ENCODE peak calls at places on chromosome 2, in four cellular contexts. Z is psoas muscle, U is dorsolateral prefrontal cortex, V is HFFc6. J is an unnamed sample.

GRCh38 chr2:148052687-148053086 is 31.8 kb downstream of the MBD5 start:
- DNase-seq in U (no peak), Z (no peak), V (no peak), J (no peak)

GRCh38 chr2:9775351-9775750 is 67.9 kb upstream of the TAF1B start:
- DNase-seq in V (no peak), U (no peak), Z (no peak), J (no peak)

GRCh38 chr2:157244691-157245090 is 12.8 kb upstream of the GALNT5 start:
- DNase-seq in V (no peak), U (no peak), Z (no peak), J (no peak)

GRCh38 chr2:28558421-28558820 is 62.6 kb downstream of the PLB1 start:
- DNase-seq in U (no peak), Z (no peak), V (no peak), J (no peak)

GRCh38 chr2:226609361-226609760 is 190.3 kb downstream of the IRS1 start:
- DNase-seq in U (no peak), Z (no peak), V (peak), J (no peak)

GRCh38 chr2:37809525-37809924 is 115.6 kb upstream of the RMDN2 start:
- DNase-seq in U (no peak), V (peak), Z (no peak), J (no peak)

GRCh38 chr2:210534879-210535278 is 21.5 kb upstream of the CPS1 start:
- DNase-seq in Z (no peak), V (no peak), U (no peak), J (no peak)

GRCh38 chr2:179636100-179636980 is 225.1 kb downstream of the ZNF385B start:
- DNase-seq in Z (no peak), U (no peak), V (no peak), J (no peak)

GRCh38 chr2:236363878-236364277 is 99.7 kb upstream of the ASB18 start:
- DNase-seq in V (no peak), Z (no peak), U (no peak), J (no peak)

GRCh38 chr2:228681426-228681825 is 499.9 kb upstream of the SPHKAP start:
- DNase-seq in U (no peak), V (peak), Z (no peak), J (no peak)

GRCh38 chr2:197327776-197328169 is 17.2 kb upstream of the ANKRD44 start:
- DNase-seq in V (no peak), Z (no peak), U (no peak), J (no peak)

GRCh38 chr2:12456293-12457151 is 260.2 kb upstream of the TRIB2 start:
- DNase-seq in U (no peak), V (peak), Z (peak), J (no peak)

GRCh38 chr2:72824224-72824842 is 1.5 kb downstream of the EXOC6B start:
- DNase-seq in V (peak), U (no peak), Z (no peak), J (no peak)

GRCh38 chr2:146931109-146931508 is 913.7 kb upstream of the ACVR2A start:
- DNase-seq in V (no peak), U (no peak), Z (no peak), J (no peak)

GRCh38 chr2:44110444-44110843 is 58.2 kb upstream of the PPM1B start:
- DNase-seq in V (no peak), Z (no peak), U (no peak), J (no peak)

GRCh38 chr2:158495175-158495574 is 38.4 kb downstream of the PKP4 start:
- DNase-seq in U (no peak), V (peak), Z (no peak), J (no peak)

GRCh38 chr2:105812180-105813044 is 67.7 kb downstream of the NCK2 start:
- DNase-seq in U (no peak), V (no peak), Z (no peak), J (no peak)

GRCh38 chr2:146131048-146131447 is 1611.1 kb upstream of the ZEB2 start:
- DNase-seq in V (no peak), U (no peak), Z (no peak), J (no peak)

GRCh38 chr2:134900151-134900550 is 18.5 kb upstream of the CCNT2 start:
- DNase-seq in V (peak), Z (no peak), U (no peak), J (no peak)

GRCh38 chr2:39142012-39142346 is 21.1 kb upstream of the SOS1 start:
- DNase-seq in Z (no peak), V (no peak), U (no peak), J (no peak)

GRCh38 chr2:216596234-216596985 is 36.8 kb upstream of the IGFBP2 start:
- DNase-seq in U (no peak), Z (no peak), V (peak), J (no peak)

GRCh38 chr2:138827426-138828054 is 47.4 kb upstream of the NXPH2 start:
- DNase-seq in U (no peak), V (peak), Z (no peak), J (no peak)

GRCh38 chr2:65386340-65386739 is 46.1 kb downstream of the SPRED2 start:
- DNase-seq in U (no peak), Z (no peak), V (no peak), J (no peak)

GRCh38 chr2:143030127-143030526 is 99.1 kb upstream of the ARHGAP15 start:
- DNase-seq in V (no peak), Z (no peak), U (no peak), J (no peak)

GRCh38 chr2:231392431-231393148 is 2.9 kb upstream of the B3GNT7 start:
- DNase-seq in U (no peak), V (no peak), Z (no peak), J (no peak)

GRCh38 chr2:105937498-105937897 is 192.8 kb downstream of the NCK2 start:
- DNase-seq in Z (no peak), U (no peak), V (no peak), J (no peak)

GRCh38 chr2:8477511-8478132 is 204.2 kb upstream of the ID2 start:
- DNase-seq in Z (no peak), V (no peak), U (no peak), J (no peak)

GRCh38 chr2:47404356-47404755 is 1.4 kb downstream of the MSH2 start:
- DNase-seq in U (no peak), Z (no peak), V (no peak), J (peak)

GRCh38 chr2:157620956-157621355 is 7.7 kb downstream of the ACVR1C start:
- DNase-seq in Z (no peak), U (no peak), V (peak), J (no peak)

GRCh38 chr2:132692816-132693215 is 22.8 kb upstream of the LYPD1 start:
- DNase-seq in Z (no peak), U (no peak), V (no peak), J (no peak)

GRCh38 chr2:168758970-168759820 is 43.2 kb upstream of the NOSTRIN start:
- DNase-seq in Z (no peak), V (peak), U (no peak), J (no peak)

GRCh38 chr2:199594443-199594842 is 136.7 kb upstream of the SATB2 start:
- DNase-seq in Z (no peak), V (no peak), U (no peak), J (no peak)

GRCh38 chr2:199602271-199602895 is 144.6 kb upstream of the SATB2 start:
- DNase-seq in V (no peak), Z (no peak), U (no peak), J (no peak)

GRCh38 chr2:199596549-199596948 is 138.8 kb upstream of the SATB2 start:
- DNase-seq in U (no peak), V (peak), Z (no peak), J (no peak)
- TF ChIP-seq CTCF in U (peak), V (peak), Z (peak), J (no peak)

DNA sequence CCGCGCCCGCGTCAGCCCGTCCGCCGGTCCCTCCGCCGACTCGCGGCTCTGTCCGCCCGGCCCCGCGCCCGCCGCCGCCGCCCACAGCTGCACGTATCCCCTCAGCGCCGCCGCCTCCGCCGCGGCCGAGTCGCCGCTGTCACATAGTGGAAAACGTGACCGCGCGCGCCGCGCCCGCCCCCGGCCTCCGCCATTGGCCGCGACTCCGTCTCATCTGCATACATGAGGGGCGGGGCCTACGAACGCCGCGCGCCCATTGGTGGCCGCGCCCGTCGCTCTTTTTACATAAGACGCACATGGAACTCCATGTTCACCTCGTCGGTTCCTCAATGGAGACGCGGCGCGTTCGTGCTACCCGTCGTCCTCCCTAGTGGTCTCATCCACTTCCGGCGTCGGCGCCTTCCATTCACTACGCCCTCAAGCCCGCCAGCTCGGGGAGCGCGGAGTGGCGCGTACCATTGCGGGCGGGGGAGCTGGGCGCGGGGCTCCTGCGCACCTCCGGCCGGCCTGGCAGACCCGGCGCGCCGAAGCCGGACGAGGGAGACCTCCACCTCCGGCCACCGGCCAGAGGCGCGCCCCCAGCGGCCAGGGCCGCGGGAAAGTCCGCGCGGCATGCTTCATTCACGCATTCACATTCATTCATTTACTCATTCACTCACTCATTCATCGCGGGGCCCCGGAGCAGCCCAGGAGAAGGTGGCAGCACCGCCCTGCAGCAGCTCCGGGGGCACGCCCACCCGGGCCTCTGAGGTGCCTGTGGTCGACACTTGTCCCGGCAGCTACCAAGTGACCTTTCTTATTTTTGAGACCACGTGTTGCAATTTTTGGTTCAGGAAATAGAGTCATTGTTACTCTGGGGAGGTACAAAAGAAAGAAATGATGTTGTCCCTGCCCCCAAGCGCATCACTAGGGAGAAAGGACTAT is 502 bp upstream of the PER2 start:
- DNase-seq in Z (peak), U (peak), V (peak), J (peak)
- TF ChIP-seq CTCF in Z (peak), U (peak), V (peak), J (no peak)

GRCh38 chr2:151264157-151264835 is 2.6 kb upstream of the RBM43 start:
- DNase-seq in U (no peak), Z (no peak), V (no peak), J (no peak)

GRCh38 chr2:151261977-151262291 is 271 bp upstream of the RBM43 start:
- DNase-seq in V (no peak), Z (no peak), U (no peak), J (no peak)

GRCh38 chr2:151260492-151261239 is 997 bp downstream of the RBM43 start:
- DNase-seq in V (peak), U (no peak), Z (no peak), J (no peak)

GRCh38 chr2:151262629-151263028 is 966 bp upstream of the RBM43 start:
- DNase-seq in U (no peak), V (no peak), Z (no peak), J (no peak)

DNA sequence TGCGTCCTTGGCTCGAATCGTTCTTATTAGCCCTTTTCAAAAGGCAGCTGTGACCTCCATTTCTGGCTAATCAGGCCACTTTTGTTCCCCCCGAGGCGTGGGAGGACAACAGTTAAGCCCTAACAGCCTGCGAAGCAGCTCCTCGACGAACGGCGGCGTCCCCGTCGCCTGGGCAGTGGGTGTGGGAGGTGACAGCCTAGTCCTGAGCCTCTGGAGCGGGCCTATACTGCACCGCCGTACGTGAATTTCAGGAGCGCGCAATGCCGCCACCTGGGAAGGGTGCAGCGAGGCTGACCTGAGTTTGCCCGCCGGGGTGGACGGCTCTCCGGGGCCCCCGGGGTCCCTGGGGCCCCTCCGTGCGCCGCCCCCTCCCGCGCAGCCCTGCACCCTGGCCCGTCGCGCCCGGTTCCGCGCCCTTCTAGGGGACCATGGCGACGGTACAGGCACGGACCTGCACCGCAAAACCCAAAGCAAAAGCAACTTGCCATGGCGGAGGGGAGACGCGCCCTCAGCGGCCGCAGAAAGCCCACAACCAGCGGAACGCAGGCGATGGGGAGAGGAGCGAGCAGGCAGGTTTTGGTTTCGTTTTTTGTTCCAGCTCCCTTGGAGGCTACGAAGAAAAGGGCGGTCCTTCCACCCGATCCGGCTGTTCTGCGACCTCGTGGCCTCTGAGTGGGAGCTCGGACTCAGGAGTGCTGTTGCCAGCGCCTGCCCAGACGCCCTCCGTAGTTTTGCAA is at the start of gene RBM43:
- DNase-seq in U (peak), Z (peak), V (peak), J (peak)
- TF ChIP-seq CTCF in U (no peak), Z (peak), V (peak), J (no peak)

GRCh38 chr2:81002906-81003305 is 698.4 kb upstream of the LRRTM1 start:
- DNase-seq in V (no peak), Z (no peak), U (no peak), J (no peak)

GRCh38 chr2:81007104-81007503 is 702.6 kb upstream of the LRRTM1 start:
- DNase-seq in V (no peak), U (no peak), Z (no peak), J (no peak)
- TF ChIP-seq CTCF in V (no peak), U (no peak), Z (no peak), J (no peak)

DNA sequence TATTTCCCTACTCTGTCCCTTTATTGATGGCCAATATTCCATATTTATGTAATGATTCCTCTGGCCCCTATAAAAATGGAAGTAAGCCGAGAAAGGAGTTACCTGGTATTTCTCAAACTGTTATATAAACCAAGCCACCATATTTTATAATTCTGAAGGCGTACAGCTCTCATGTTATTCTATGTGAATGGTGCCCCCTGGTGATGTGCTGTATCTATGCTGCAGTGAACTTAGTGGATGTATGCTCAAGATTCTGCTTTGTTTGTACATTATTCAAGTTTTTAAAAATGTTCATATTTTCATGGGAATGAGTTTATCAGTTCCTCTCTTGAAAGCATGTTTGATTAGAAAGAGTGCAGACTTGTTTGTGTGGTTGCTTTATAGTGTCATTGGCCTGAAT is 194.5 kb upstream of the LRRTM1 start:
- DNase-seq in Z (no peak), U (no peak), V (peak), J (no peak)
- TF ChIP-seq CTCF in Z (peak), U (peak), V (peak), J (peak)

GRCh38 chr2:19600506-19600905 is 242.1 kb upstream of the OSR1 start:
- DNase-seq in U (no peak), Z (no peak), V (no peak), J (no peak)
- TF ChIP-seq CTCF in U (no peak), Z (no peak), V (peak), J (no peak)

GRCh38 chr2:3377612-3378432 is at the start of gene EIPR1:
- DNase-seq in U (peak), Z (peak), V (peak), J (peak)

GRCh38 chr2:3377279-3377611 is 373 bp downstream of the EIPR1 start:
- DNase-seq in V (peak), U (no peak), Z (peak), J (no peak)

GRCh38 chr2:3379339-3379646 is 201 bp upstream of the TRAPPC12 start:
- DNase-seq in V (no peak), U (no peak), Z (no peak), J (no peak)

GRCh38 chr2:3376821-3377220 is 797 bp downstream of the EIPR1 start:
- DNase-seq in U (no peak), V (no peak), Z (no peak), J (no peak)

GRCh38 chr2:3379647-3380534 is at the start of gene TRAPPC12:
- DNase-seq in U (peak), V (peak), Z (peak), J (peak)
- TF ChIP-seq CTCF in U (peak), V (peak), Z (peak), J (no peak)

DNA sequence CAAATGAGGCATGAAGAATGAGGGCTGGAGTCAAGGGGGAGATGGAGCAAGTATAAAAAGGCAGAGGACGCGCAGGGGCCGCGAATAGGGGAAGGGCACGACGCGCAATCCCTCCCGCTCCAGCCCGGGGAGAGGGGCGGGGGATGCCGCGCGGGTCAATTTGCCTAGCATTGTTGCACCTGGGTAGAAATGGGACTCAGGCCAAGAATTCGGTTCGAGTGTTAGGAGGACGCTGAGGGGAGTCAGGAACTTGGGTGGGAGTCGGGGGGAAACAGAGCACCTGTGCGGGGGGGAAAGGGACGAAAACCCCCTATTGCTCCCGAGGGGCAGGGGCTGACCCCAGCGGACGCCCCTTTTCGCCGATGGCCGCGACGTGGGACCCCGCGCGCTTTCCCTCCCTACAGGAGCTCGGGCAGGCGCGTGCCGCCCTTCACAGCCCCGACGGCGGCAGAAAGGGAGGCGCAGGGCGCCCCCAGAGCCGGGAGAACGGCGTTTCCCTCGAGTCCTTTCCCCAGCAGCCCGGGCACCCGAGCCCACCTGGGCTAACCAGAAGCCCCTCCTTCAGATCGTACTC is 425 bp downstream of the PAIP2B start:
- DNase-seq in Z (peak), U (no peak), V (no peak), J (no peak)
- TF ChIP-seq CTCF in Z (peak), U (no peak), V (no peak), J (no peak)